ENCODE peak calls at places on chromosomes 13 and 19, in nine cellular contexts. A is fibroblast of mammary gland, N is colonic mucosa, K is right atrium auricular region, W is WERI-Rb-1, F is MM.1S, M is lower leg skin, V is progenitor cell of endocrine pancreas, Y is glutamatergic neuron. B is an unnamed sample.
A peak's percentile ranks its signal among the peaks of the same experiment; 100 is the strongest.

GRCh38 chr13:28356506-28357064 is 138.3 kb downstream of the FLT1 start:
- DNase-seq in A (no peak), N (no peak), K (no peak), W (no peak), F (no peak), M (no peak), V (no peak), Y (no peak), B (no peak)

GRCh38 chr19:32219392-32219791 is 126.0 kb upstream of the ZNF507 start:
- DNase-seq in A (no peak), N (no peak), K (no peak), W (no peak), F (no peak), M (peak; percentile 54), V (no peak), Y (no peak), B (no peak)

GRCh38 chr19:14786421-14786851 is 8.1 kb upstream of the ADGRE2 start:
- DNase-seq in A (no peak), N (no peak), K (no peak), W (peak; percentile 17), F (no peak), M (peak; percentile 78), V (no peak), Y (peak; percentile 63), B (no peak)

GRCh38 chr19:42113641-42114348 is 18.5 kb downstream of the POU2F2 start:
- DNase-seq in A (peak; percentile 98), N (no peak), K (no peak), W (peak; percentile 87), F (no peak), M (no peak), V (no peak), Y (peak; percentile 88), B (no peak)

GRCh38 chr13:74870865-74871264 is 611.1 kb downstream of the TBC1D4 start:
- DNase-seq in A (peak; percentile 63), N (no peak), K (no peak), W (no peak), F (no peak), M (no peak), V (no peak), Y (no peak), B (no peak)

GRCh38 chr19:1438933-1439358 is 750 bp downstream of the RPS15 start:
- DNase-seq in A (no peak), N (no peak), K (no peak), W (no peak), F (no peak), M (no peak), V (no peak), Y (no peak), B (no peak)

GRCh38 chr19:44635581-44636438 is 7.9 kb upstream of the PVR start:
- DNase-seq in A (peak; percentile 33), N (no peak), K (no peak), W (no peak), F (no peak), M (no peak), V (no peak), Y (no peak), B (no peak)

GRCh38 chr19:15934332-15935078 is at the start of gene CYP4F11:
- DNase-seq in A (no peak), N (peak; percentile 89), K (no peak), W (no peak), F (no peak), M (peak; percentile 92), V (no peak), Y (no peak), B (no peak)

GRCh38 chr13:99087954-99088491 is 110.2 kb upstream of the DOCK9 start:
- DNase-seq in A (no peak), N (peak; percentile 47), K (no peak), W (peak; percentile 45), F (peak; percentile 24), M (no peak), V (no peak), Y (peak; percentile 40), B (no peak)

GRCh38 chr13:94324409-94325147 is 154.9 kb downstream of the DCT start:
- DNase-seq in A (no peak), N (no peak), K (no peak), W (no peak), F (no peak), M (no peak), V (no peak), Y (no peak), B (no peak)

GRCh38 chr19:44455100-44455499 is 6.8 kb upstream of the ZNF229 start:
- DNase-seq in A (no peak), N (no peak), K (no peak), W (no peak), F (no peak), M (no peak), V (no peak), Y (no peak), B (no peak)

GRCh38 chr13:48214519-48215121 is 18.4 kb upstream of the ITM2B start:
- DNase-seq in A (no peak), N (no peak), K (no peak), W (no peak), F (no peak), M (no peak), V (no peak), Y (no peak), B (no peak)

GRCh38 chr13:47594833-47595232 is 406.2 kb downstream of the SUCLA2 start:
- DNase-seq in A (peak; percentile 38), N (no peak), K (no peak), W (peak; percentile 87), F (no peak), M (no peak), V (no peak), Y (no peak), B (no peak)

GRCh38 chr13:88887045-88887662 is 1216.0 kb downstream of the SLITRK5 start:
- DNase-seq in A (no peak), N (no peak), K (no peak), W (no peak), F (no peak), M (no peak), V (no peak), Y (no peak), B (no peak)
- TF ChIP-seq CTCF in A (no peak), N (no peak), K (no peak), W (peak; percentile 57), F (no peak), M (no peak), V (peak; percentile 26), Y (no peak), B (no peak)

DNA sequence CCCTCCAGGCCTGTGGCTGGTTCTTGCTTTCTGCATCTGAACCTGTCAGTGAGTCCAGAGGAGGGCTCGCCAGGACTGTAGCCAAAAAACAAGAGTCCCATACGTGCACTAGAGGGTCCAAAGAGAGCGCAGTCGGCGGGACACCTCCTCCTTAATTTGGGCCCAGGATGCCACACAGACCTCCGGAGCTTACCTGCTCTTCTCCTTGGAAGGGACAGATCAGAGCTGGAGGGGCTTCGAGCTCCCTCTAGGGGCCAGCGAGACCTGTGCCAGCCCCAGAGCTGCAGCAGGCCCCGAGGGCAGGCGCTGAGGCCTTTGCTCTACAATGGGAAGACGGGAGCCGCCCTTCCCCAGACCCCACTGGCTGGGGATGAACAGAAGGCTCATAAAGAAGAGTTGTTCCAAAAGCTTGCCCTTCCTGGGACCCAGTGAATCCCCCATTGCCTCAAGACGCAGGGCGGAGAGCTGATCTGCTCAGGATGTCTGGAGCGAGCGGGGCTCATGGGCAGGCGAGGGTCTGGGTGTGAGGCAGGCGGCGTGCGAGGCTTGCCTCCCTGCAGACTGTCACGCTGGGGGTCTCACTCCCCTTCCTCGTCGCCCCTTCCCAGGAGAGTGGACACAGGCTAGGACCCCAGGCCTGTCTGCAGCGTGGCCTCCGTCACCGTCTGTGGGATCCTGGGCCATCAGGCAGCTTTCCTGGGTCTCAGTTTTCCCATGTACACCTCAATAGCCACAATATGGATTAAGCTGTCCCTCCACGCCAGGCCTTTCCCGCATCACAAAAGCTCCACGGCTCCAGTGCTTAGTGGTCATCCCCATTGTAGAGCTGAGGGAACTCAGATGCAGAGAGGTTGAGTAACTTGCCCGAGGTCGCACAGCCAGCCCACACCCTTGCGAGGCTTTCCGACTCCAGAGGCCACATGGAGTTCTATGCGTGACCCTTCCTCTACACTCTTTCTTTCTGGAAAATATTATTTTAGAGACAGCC is 46.9 kb upstream of the VSTM2B start:
- DNase-seq in A (no peak), N (no peak), K (no peak), W (peak; percentile 45), F (no peak), M (peak; percentile 74), V (peak; percentile 51), Y (peak; percentile 74), B (peak; percentile 61)
- TF ChIP-seq CTCF in A (peak; percentile 4), N (no peak), K (peak; percentile 41), W (peak; percentile 86), F (peak; percentile 44), M (no peak), V (peak; percentile 83), Y (peak; percentile 59), B (peak; percentile 45)

DNA sequence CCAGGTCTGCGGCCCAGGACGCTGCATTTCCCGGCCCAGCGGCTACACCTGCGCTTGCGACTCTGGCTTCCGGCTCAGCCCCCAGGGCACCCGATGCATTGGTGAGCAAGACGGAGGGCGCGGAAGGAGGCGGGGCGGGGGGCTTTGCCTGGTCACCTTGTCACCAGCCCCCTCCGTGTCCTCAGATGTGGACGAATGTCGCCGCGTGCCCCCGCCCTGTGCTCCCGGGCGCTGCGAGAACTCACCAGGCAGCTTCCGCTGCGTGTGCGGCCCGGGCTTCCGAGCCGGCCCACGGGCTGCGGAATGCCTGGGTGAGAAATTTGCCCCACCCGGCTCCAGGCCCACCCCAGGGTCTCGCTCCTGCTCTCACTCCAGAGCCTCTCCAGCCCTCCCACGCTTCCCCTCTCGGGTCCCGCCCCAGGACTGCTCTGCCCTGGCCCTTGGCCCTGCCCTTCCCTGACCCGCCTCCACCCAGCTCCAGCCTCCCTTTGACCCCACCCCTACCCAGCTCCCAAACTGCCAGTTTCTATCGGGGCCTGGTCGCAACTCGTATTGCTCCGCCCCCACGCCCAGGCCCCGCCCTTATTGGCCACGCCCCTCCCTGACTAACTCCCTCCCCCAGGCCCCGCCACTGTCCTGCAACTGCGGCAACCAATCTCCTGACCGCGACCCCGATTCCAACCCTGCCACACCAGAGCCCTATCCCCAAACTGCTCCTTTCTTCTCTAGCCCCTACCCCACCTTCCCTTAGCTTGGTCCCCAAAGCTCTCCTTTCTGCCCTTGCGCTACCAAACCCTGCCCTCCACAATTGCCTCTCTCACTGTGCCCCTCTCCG is 8.6 kb downstream of the LTBP4 start:
- DNase-seq in A (peak; percentile 84), N (peak; percentile 98), K (peak; percentile 94), W (no peak), F (peak; percentile 91), M (peak; percentile 99), V (peak; percentile 51), Y (peak; percentile 89), B (peak; percentile 67)
- TF ChIP-seq CTCF in A (no peak), N (no peak), K (no peak), W (no peak), F (no peak), M (no peak), V (no peak), Y (no peak), B (no peak)

DNA sequence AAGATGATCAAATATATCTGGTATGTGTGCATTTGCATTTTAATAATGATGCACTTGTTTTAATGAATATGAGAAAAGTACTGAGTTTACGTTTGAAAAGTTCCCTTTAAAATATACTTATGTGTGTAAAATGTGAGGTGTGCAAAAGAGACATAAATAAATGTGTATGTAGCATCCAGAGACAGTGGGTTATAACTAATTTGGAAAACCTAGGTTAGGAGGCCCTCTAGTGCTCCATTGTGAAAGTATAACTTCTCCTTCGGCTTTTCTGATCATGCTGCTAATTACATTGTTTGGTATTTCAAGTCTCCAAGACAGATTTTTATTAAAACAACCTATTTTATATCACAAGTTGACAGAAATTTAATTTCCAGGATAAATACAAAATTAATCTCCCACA is 30.1 kb downstream of the SCEL start:
- DNase-seq in A (peak; percentile 57), N (no peak), K (no peak), W (no peak), F (peak; percentile 62), M (no peak), V (no peak), Y (no peak), B (no peak)
- TF ChIP-seq CTCF in A (peak; percentile 65), N (no peak), K (peak; percentile 54), W (peak; percentile 16), F (peak; percentile 58), M (no peak), V (peak; percentile 67), Y (peak; percentile 39), B (no peak)